ENCODE peak calls at places on chromosomes 16 and 17, in five cellular contexts. C, K, D, Z and G are unnamed samples. For H3K36me3, the result is how much of the 10 kb centered on the place peaks cover.

GRCh38 chr17:78977992-78978973 is 1.4 kb downstream of the LGALS3BP start:
- DNase-seq in C (no peak), D (no peak), K (no peak), Z (no peak), G (no peak)

GRCh38 chr17:52604105-52604504 is 445.6 kb upstream of the CA10 start:
- DNase-seq in K (no peak), Z (no peak), C (no peak), D (no peak), G (peak)

GRCh38 chr16:12024429-12024828 is 47.9 kb downstream of the SNX29 start:
- DNase-seq in K (no peak), Z (no peak), D (no peak), C (peak), G (no peak)

GRCh38 chr16:73206306-73206705 is 158.4 kb upstream of the ZFHX3 start:
- DNase-seq in K (no peak), D (no peak), C (no peak), Z (no peak), G (no peak)

GRCh38 chr16:69890114-69890890 is 60.8 kb upstream of the CLEC18A start:
- DNase-seq in K (no peak), C (no peak), Z (no peak), D (no peak), G (peak)

GRCh38 chr17:69406906-69407305 is 7.6 kb upstream of the MAP2K6 start:
- DNase-seq in Z (no peak), D (no peak), C (no peak), K (no peak), G (peak)

GRCh38 chr17:1683489-1683888 is 1.2 kb downstream of the PRPF8 start:
- DNase-seq in D (no peak), C (no peak), K (no peak), Z (no peak), G (no peak)

GRCh38 chr17:34235389-34236028 is 19.6 kb upstream of the CCL2 start:
- DNase-seq in Z (no peak), C (no peak), D (no peak), K (no peak), G (no peak)

GRCh38 chr17:64340557-64340956 is 50.1 kb downstream of the PECAM1 start:
- DNase-seq in D (no peak), C (no peak), K (no peak), Z (no peak), G (no peak)

GRCh38 chr17:40551091-40551873 is 14.0 kb downstream of the CCR7 start:
- DNase-seq in Z (no peak), K (peak), C (peak), D (no peak), G (peak)

DNA sequence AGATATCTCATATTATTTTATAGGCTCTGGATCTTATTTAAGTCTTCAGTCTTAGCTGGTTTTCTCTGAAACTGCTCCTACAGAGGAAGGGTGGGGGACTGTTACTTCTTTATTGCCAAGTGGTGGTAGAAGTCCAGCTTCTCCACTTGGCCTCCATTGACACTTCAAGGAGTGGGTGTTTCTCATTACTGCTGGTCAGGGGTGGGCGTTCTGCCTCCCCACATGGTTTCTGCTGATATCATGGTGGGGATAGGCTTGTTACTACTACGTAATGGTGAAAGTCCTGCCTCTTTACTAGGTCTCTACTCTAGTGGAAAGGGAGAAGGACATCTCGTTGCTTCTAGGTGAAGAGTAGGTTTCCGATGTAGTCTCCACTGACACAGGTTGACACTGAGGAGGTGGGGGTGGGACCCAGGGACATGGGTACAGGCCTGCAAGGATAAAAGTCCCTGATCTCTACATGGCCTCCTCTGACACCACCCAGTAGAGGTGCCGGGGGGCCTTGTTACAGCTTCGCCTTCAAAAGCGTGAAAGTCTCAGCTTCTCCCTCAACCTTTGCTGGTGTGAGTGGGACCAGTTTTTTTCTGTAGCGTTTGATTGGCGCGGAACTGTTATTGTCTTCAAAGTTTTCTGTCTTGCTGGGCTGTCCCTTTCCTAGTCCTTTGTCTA is 20.3 kb downstream of the PRAC1 start:
- DNase-seq in C (no peak), K (no peak), D (no peak), Z (no peak), G (no peak)
- TF ChIP-seq CTCF in C (no peak), K (no peak), D (no peak), Z (no peak), G (no peak)

GRCh38 chr17:44386182-44386525 is 3.3 kb downstream of the ITGA2B start:
- DNase-seq in Z (no peak), C (no peak), K (no peak), D (no peak), G (no peak)
- H3K4me3 ChIP-seq in Z (no peak), C (peak), K (peak), D (peak), G (peak)

GRCh38 chr16:49632111-49632797 is 223.7 kb downstream of the ZNF423 start:
- DNase-seq in K (no peak), D (no peak), Z (no peak), C (no peak), G (no peak)
- H3K36me3 ChIP-seq in K (under half), D (under half), Z (under half), C (under half), G (under half)

GRCh38 chr16:68085259-68086071 is at the start of gene NFATC3:
- DNase-seq in C (peak), D (peak), Z (no peak), K (peak), G (peak)

GRCh38 chr16:68082596-68083238 is 2.5 kb upstream of the NFATC3 start:
- DNase-seq in C (no peak), D (no peak), Z (no peak), K (no peak), G (no peak)

GRCh38 chr16:68083239-68083781 is 1.9 kb upstream of the NFATC3 start:
- DNase-seq in Z (no peak), C (no peak), K (no peak), D (no peak), G (no peak)

GRCh38 chr16:68084504-68085258 is 489 bp upstream of the NFATC3 start:
- DNase-seq in K (peak), C (peak), Z (peak), D (no peak), G (peak)

DNA sequence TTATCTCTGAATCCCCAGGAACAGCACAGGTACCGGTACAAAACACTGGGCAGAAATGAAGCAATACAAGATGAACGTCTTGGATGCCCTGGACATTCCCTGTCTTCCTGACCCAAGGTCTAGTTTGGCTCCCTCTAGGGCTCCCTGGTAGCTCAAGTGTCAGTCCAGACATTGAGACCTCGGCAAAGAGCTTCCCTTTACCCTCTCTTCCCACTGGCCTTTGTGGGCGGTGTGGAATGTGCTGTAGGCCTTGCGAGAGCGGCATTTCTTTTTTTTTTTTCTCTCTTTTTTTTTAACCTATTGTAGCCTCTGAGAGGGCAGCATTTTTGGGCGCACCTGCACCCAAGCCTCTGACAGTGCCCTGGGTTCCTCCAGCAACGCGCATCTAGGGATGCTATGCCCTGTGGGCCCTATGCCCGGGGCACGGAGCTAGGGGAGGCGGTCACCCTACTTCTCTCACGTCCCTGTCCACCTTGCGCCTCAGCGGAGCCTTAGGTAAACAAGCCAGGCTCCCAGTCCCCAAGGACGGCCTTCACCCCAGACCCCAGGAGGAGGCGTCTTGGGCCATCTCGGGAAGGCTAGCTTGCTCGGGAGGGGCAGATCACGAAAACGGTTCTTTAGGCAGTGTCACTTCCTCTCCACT is 1.2 kb upstream of the NFATC3 start:
- DNase-seq in D (no peak), C (no peak), Z (no peak), K (no peak), G (no peak)
- TF ChIP-seq CTCF in D (no peak), C (peak), Z (no peak), K (no peak), G (peak)

GRCh38 chr16:54191592-54191991 is 95.0 kb downstream of the IRX3 start:
- DNase-seq in D (no peak), C (no peak), Z (no peak), K (no peak), G (no peak)

GRCh38 chr16:54193656-54194007 is 93.0 kb downstream of the IRX3 start:
- DNase-seq in D (peak), K (peak), Z (peak), C (peak), G (peak)

GRCh38 chr16:54191163-54191562 is 95.4 kb downstream of the IRX3 start:
- DNase-seq in Z (no peak), C (no peak), D (no peak), K (no peak), G (no peak)

GRCh38 chr16:54193013-54193655 is 93.5 kb downstream of the IRX3 start:
- DNase-seq in Z (no peak), C (no peak), D (no peak), K (no peak), G (no peak)

DNA sequence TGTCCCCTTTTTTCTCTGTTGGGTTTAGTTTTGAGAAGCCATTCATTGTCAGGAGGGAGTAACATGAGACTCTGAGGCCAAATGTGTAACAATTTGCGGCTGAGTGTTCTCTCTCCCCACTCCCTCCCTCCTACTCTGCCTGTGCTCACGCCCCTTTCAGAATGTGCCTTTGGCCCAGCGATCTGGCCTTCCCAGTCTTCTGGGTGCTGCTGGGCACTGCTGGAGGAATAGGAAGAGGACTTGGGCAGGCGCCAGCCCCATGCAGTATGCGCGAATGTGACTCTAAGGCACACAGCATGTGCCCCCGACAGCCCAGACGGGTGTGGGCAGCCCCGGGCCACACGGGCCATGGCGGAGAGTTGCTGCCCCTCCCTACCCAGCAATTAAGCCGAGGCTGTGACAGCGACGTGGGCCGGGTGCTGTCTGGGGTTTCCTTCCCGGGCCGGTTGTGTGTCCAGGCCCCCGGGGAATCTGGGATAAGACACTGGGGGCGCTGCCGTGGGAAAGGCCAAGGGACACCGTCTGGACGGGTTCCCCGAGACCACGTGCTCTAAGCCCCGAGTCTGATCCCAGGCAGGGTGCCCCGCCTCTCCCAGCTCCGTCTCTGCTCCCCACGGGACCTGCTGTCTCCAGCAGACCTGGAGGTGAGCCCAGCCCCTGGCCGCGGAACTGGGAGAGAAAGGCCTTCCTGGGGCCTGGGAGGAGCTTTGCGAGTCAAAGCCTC is 92.4 kb downstream of the IRX3 start:
- DNase-seq in C (peak), Z (no peak), K (peak), D (no peak), G (peak)
- H3K4me3 ChIP-seq in C (peak), Z (no peak), K (peak), D (peak), G (peak)

DNA sequence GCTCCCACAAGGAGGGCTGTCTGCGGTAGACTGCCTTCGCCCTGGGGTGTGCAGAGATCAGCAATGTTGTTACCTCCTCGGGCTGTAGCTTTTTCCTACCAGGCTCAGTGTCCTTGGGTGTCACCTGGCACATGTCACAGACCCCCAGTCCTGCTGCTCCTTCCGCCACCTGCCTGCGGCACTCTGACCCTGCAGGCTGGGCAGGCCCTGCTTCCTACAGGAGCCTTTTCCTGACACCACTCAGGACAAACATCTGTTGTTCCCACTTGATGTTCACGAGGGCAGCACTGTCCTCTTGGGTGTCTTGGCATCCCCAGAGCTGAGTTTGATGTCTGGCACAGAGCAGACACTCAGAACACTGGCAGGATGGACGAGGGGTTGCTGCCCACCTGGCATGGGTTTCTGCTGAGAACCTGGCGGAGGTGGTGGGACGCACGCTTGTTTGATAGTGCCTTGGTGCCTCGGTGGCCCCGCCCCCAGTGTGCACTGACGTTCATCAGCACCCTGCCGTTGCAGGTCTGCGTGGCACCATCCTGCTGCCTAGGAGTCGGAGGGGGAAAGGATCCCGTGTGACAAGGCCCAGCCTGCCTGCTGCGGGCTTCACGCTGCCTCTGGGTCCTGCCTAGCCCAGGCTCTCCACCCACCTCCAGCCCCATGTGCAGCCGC is 26.7 kb upstream of the NUDT16L1 start:
- DNase-seq in D (no peak), Z (no peak), K (no peak), C (no peak), G (no peak)
- H3K36me3 ChIP-seq in D (under half), Z (under half), K (under half), C (half or more), G (under half)

DNA sequence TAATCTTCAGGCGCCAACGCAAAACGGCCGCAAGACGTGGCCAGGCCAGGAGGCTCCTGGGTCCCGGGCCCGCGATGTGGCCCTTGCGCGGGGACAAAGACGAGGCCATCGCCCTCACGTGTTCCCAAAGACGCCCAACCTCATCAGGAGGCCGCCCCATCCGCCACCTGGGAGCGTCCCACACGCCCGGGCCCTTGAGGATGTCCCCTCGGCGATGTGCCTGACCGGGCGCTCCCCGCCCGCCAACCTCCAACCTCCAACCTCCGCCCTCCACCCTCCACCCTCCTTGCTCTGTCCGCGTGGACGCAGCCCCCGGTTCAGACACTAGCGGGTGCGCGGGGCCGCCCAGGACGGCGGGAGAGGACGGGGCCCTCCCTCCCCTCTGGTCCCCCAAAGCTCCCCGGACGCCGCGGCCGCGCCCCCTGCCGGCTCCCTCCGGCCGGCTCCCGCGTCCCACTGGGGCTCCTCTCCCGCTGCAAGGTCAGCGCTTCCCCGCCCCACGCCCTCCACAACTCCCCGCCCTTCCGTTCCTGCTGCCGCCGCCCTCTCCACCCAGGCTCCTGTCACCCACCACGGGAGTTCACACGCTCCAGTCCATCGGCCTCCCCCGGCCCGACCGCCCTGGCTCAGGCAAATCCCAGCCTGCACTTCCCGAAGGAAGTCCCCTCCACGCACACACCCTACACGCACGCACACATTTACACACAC is 250.8 kb upstream of the RPL38 start:
- DNase-seq in Z (no peak), K (no peak), D (no peak), C (no peak), G (no peak)
- TF ChIP-seq CTCF in Z (peak), K (no peak), D (no peak), C (no peak), G (peak)

DNA sequence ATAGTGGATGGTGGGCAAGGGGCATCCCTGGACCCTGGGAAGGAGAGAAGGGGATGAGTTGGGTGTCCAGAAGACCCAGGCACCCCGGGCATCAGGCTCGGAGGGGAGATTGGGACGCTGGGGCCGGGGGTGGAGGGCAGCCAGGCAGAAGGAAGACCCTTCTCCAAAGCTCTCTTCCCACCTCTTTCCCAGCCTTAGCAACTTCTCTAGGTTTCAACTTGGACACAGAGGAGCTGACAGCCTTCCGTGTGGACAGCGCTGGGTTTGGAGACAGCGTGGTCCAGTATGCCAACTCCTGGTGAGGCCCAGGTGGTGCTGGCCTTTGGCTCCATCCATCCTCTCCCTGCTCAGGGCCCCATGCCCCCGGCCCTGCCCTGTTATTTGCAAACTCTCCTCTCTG is 725 bp downstream of the ITGAX start:
- DNase-seq in K (peak), D (no peak), C (no peak), Z (no peak), G (no peak)
- H3K4me3 ChIP-seq in K (no peak), D (no peak), C (no peak), Z (no peak), G (no peak)

DNA sequence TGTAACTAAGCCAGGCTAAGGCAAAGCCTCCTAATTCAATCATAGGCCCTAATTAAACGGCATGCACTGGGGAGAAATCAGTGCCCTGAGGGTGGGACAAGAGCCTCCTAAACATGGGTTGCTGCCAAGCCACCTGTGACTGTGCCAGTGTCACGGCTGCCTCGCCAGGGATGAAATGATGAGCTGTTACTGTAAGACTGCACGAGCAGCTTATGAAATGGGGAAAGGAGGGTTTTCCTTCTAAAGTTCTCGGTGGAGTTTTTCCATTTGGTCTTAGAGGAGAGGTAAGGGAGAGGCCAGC is 12.7 kb downstream of the TMEM11 start:
- DNase-seq in C (no peak), K (no peak), Z (no peak), D (no peak), G (peak)
- H3K36me3 ChIP-seq in C (under half), K (under half), Z (under half), D (under half), G (under half)